ENCODE peak calls at places on chromosomes 7 and 10, in eight cellular contexts. N, J, R, E, M, Q, I and D are unnamed samples.

GRCh38 chr10:118992496-118992895 is 37.0 kb upstream of the NANOS1 start:
- DNase-seq in N (no peak), J (no peak), R (no peak), E (no peak), M (no peak), Q (no peak), I (no peak), D (peak; percentile 74)

GRCh38 chr10:71713135-71714040 is 6.2 kb downstream of the C10orf105 start:
- DNase-seq in N (no peak), J (peak; percentile 64), R (peak; percentile 96), E (no peak), M (no peak), Q (peak; percentile 91), I (peak; percentile 26), D (peak; percentile 97)

GRCh38 chr7:142012825-142013506 is 17.3 kb downstream of the MGAM start:
- DNase-seq in N (no peak), J (no peak), R (no peak), E (no peak), M (no peak), Q (peak; percentile 25), I (no peak), D (no peak)

GRCh38 chr10:11846542-11846941 is 23.4 kb downstream of the PROSER2 start:
- DNase-seq in N (no peak), J (no peak), R (no peak), E (no peak), M (no peak), Q (no peak), I (no peak), D (no peak)

GRCh38 chr10:34637419-34637911 is 177.6 kb downstream of the PARD3 start:
- DNase-seq in N (peak; percentile 67), J (peak; percentile 68), R (peak; percentile 78), E (peak; percentile 10), M (peak; percentile 16), Q (peak; percentile 36), I (peak; percentile 57), D (no peak)

GRCh38 chr10:110395350-110396283 is 90.9 kb upstream of the SMNDC1 start:
- DNase-seq in N (no peak), J (peak; percentile 44), R (no peak), E (peak; percentile 96), M (peak; percentile 64), Q (no peak), I (peak; percentile 99), D (no peak)

GRCh38 chr7:154684651-154685563 is 318.0 kb downstream of the PAXIP1 start:
- DNase-seq in N (peak; percentile 75), J (no peak), R (no peak), E (no peak), M (no peak), Q (no peak), I (no peak), D (no peak)

GRCh38 chr7:83020171-83020570 is 142.5 kb downstream of the PCLO start:
- DNase-seq in N (no peak), J (no peak), R (no peak), E (no peak), M (no peak), Q (no peak), I (no peak), D (no peak)

GRCh38 chr7:116169060-116169459 is 41.3 kb upstream of the TES start:
- DNase-seq in N (no peak), J (no peak), R (no peak), E (no peak), M (peak; percentile 92), Q (no peak), I (no peak), D (no peak)

GRCh38 chr10:110425684-110426293 is 71.9 kb upstream of the DUSP5 start:
- DNase-seq in N (no peak), J (no peak), R (no peak), E (no peak), M (peak; percentile 20), Q (peak; percentile 46), I (no peak), D (no peak)

GRCh38 chr7:80722596-80723141 is 84.2 kb downstream of the CD36 start:
- DNase-seq in N (no peak), J (no peak), R (peak; percentile 89), E (peak; percentile 98), M (peak; percentile 45), Q (peak; percentile 18), I (peak; percentile 48), D (no peak)

GRCh38 chr7:2729893-2730716 is 42.1 kb downstream of the AMZ1 start:
- DNase-seq in N (no peak), J (no peak), R (peak; percentile 89), E (no peak), M (no peak), Q (no peak), I (no peak), D (no peak)

GRCh38 chr10:89100680-89101079 is 106.4 kb downstream of the CH25H start:
- DNase-seq in N (no peak), J (no peak), R (no peak), E (no peak), M (no peak), Q (no peak), I (no peak), D (no peak)

GRCh38 chr10:71088054-71088453 is 124.3 kb upstream of the UNC5B start:
- DNase-seq in N (no peak), J (no peak), R (peak; percentile 19), E (no peak), M (no peak), Q (no peak), I (no peak), D (no peak)

GRCh38 chr10:1538531-1539061 is 198.7 kb downstream of the ADARB2 start:
- DNase-seq in N (no peak), J (no peak), R (peak; percentile 60), E (no peak), M (no peak), Q (no peak), I (no peak), D (no peak)

GRCh38 chr7:1946025-1946424 is 275.9 kb downstream of the ELFN1 start:
- DNase-seq in N (no peak), J (no peak), R (peak; percentile 53), E (no peak), M (no peak), Q (no peak), I (no peak), D (no peak)

GRCh38 chr10:75398630-75399460 is 2.7 kb downstream of the ZNF503 start:
- DNase-seq in N (no peak), J (no peak), R (peak; percentile 81), E (no peak), M (no peak), Q (no peak), I (peak; percentile 51), D (no peak)

GRCh38 chr7:106294334-106294733 is 9.6 kb upstream of the NAMPT start:
- DNase-seq in N (no peak), J (peak; percentile 23), R (no peak), E (no peak), M (no peak), Q (no peak), I (no peak), D (no peak)

GRCh38 chr7:386385-386784 is 96.4 kb downstream of the FOXL3 start:
- DNase-seq in N (no peak), J (no peak), R (no peak), E (no peak), M (no peak), Q (no peak), I (no peak), D (no peak)

GRCh38 chr10:59885430-59886134 is 20.8 kb downstream of the CCDC6 start:
- DNase-seq in N (no peak), J (peak; percentile 48), R (no peak), E (no peak), M (no peak), Q (peak; percentile 79), I (no peak), D (no peak)

GRCh38 chr10:27242951-27243551 is 2.5 kb upstream of the ACBD5 start:
- DNase-seq in N (peak; percentile 72), J (no peak), R (no peak), E (peak; percentile 65), M (peak; percentile 61), Q (peak; percentile 70), I (peak; percentile 86), D (no peak)

GRCh38 chr7:31687024-31687423 is at the start of gene PPP1R17:
- DNase-seq in N (peak; percentile 57), J (no peak), R (no peak), E (no peak), M (no peak), Q (no peak), I (no peak), D (no peak)

GRCh38 chr10:28939352-28940157 is 262.2 kb downstream of the BAMBI start:
- DNase-seq in N (no peak), J (peak; percentile 40), R (peak; percentile 68), E (no peak), M (peak; percentile 100), Q (no peak), I (no peak), D (no peak)

GRCh38 chr7:112358456-112358855 is 91.8 kb upstream of the IFRD1 start:
- DNase-seq in N (no peak), J (no peak), R (no peak), E (no peak), M (no peak), Q (no peak), I (no peak), D (no peak)

GRCh38 chr7:143499743-143500348 is 22.2 kb downstream of the TAS2R41 start:
- DNase-seq in N (no peak), J (no peak), R (no peak), E (no peak), M (no peak), Q (no peak), I (peak; percentile 93), D (no peak)

GRCh38 chr7:37247881-37248280 is 200.8 kb downstream of the ELMO1 start:
- DNase-seq in N (no peak), J (no peak), R (no peak), E (no peak), M (no peak), Q (no peak), I (peak; percentile 40), D (no peak)

GRCh38 chr10:124956764-124957163 is 14.8 kb downstream of the ZRANB1 start:
- DNase-seq in N (no peak), J (no peak), R (no peak), E (no peak), M (no peak), Q (no peak), I (no peak), D (no peak)

GRCh38 chr10:102461187-102462054 is 10.1 kb upstream of the C10orf95 start:
- DNase-seq in N (peak; percentile 99), J (peak; percentile 97), R (peak; percentile 96), E (peak; percentile 87), M (peak; percentile 77), Q (peak; percentile 91), I (peak; percentile 78), D (no peak)
- TF ChIP-seq POLR2AphosphoS5 in N (peak; percentile 23), J (no peak), R (no peak), E (peak; percentile 93), M (peak; percentile 59), Q (peak; percentile 28), I (peak; percentile 26), D (peak; percentile 62)

GRCh38 chr10:102785818-102786217 is 42.1 kb downstream of the WBP1L start:
- DNase-seq in N (no peak), J (no peak), R (no peak), E (no peak), M (no peak), Q (peak; percentile 73), I (peak; percentile 93), D (no peak)
- H3K27ac ChIP-seq in N (no peak overlapping the region), J (no peak overlapping the region), R (peak overlapping the region; percentile 96), E (no peak overlapping the region), M (no peak overlapping the region), Q (peak overlapping the region; percentile 55), I (no peak overlapping the region), D (peak overlapping the region; percentile 70)

GRCh38 chr7:127789031-127789430 is 137.0 kb downstream of the SND1 start:
- DNase-seq in N (no peak), J (no peak), R (no peak), E (no peak), M (no peak), Q (no peak), I (no peak), D (no peak)
- TF ChIP-seq POLR2AphosphoS5 in N (no peak), J (no peak), R (no peak), E (no peak), M (no peak), Q (no peak), I (no peak), D (no peak)

GRCh38 chr10:63105811-63106755 is 27.0 kb upstream of the NRBF2 start:
- DNase-seq in N (no peak), J (no peak), R (no peak), E (no peak), M (no peak), Q (no peak), I (no peak), D (no peak)
- H3K27ac ChIP-seq in N (peak overlapping the region; percentile 71), J (peak overlapping the region; percentile 79), R (no peak overlapping the region), E (no peak overlapping the region), M (no peak overlapping the region), Q (no peak overlapping the region), I (no peak overlapping the region), D (peak overlapping the region; percentile 66)